ENCODE peak calls at places on chromosomes 12 and 14, in five cellular contexts. U, L, T, A and C are unnamed samples.

GRCh38 chr14:65423986-65424385 is 11.5 kb downstream of the FUT8 start:
- DNase-seq in U (peak; percentile 65), L (no peak), T (no peak), A (no peak), C (no peak)

GRCh38 chr12:46990211-46990610 is 89.2 kb upstream of the PCED1B start:
- DNase-seq in U (no peak), L (no peak), T (no peak), A (no peak), C (no peak)

GRCh38 chr14:74645244-74645643 is 33.2 kb upstream of the LTBP2 start:
- DNase-seq in U (no peak), L (no peak), T (no peak), A (no peak), C (no peak)

GRCh38 chr12:105480162-105480561 is 149.7 kb downstream of the C12orf75 start:
- DNase-seq in U (peak; percentile 15), L (no peak), T (no peak), A (no peak), C (no peak)

GRCh38 chr12:121953695-121954094 is 35.3 kb downstream of the CFAP251 start:
- DNase-seq in U (peak; percentile 47), L (no peak), T (no peak), A (no peak), C (peak; percentile 11)

GRCh38 chr14:21867541-21867940 is 193.9 kb upstream of the OR4E1 start:
- DNase-seq in U (peak; percentile 51), L (no peak), T (no peak), A (no peak), C (no peak)

GRCh38 chr14:35332517-35333346 is 40.5 kb downstream of the PSMA6 start:
- DNase-seq in U (peak; percentile 76), L (no peak), T (no peak), A (peak; percentile 49), C (peak; percentile 45)

GRCh38 chr12:88419794-88420193 is 160.5 kb downstream of the KITLG start:
- DNase-seq in U (peak; percentile 22), L (no peak), T (no peak), A (no peak), C (no peak)

GRCh38 chr12:64160718-64161060 is 61.4 kb downstream of the KICS2 start:
- DNase-seq in U (peak; percentile 73), L (no peak), T (no peak), A (no peak), C (no peak)

GRCh38 chr14:100065161-100065871 is at the start of gene EVL:
- DNase-seq in U (no peak), L (peak; percentile 86), T (no peak), A (peak; percentile 67), C (no peak)

GRCh38 chr14:102798926-102799325 is 21.7 kb downstream of the TRAF3 start:
- DNase-seq in U (no peak), L (no peak), T (no peak), A (peak; percentile 36), C (no peak)

GRCh38 chr12:120710805-120711296 is 593 bp downstream of the UNC119B start:
- DNase-seq in U (no peak), L (peak; percentile 65), T (no peak), A (peak; percentile 52), C (peak; percentile 49)

GRCh38 chr14:102568115-102568614 is 24.3 kb upstream of the RCOR1 start:
- DNase-seq in U (peak; percentile 78), L (peak; percentile 77), T (no peak), A (no peak), C (peak; percentile 40)